ENCODE peak calls at places on chromosomes 11 and 22, in six cellular contexts. D, M, R, W, J and P are unnamed samples.

GRCh38 chr22:22446527-22446926 is 62.0 kb downstream of the ZNF280B start:
- DNase-seq in D (no peak), M (no peak), R (no peak), W (no peak), J (no peak), P (no peak)

GRCh38 chr11:65575568-65576231 is at the start of gene EHBP1L1:
- DNase-seq in D (peak), M (peak), R (no peak), W (peak), J (peak), P (no peak)

GRCh38 chr22:44538071-44538470 is 40.0 kb upstream of the RTL6 start:
- DNase-seq in D (no peak), M (peak), R (no peak), W (peak), J (peak), P (no peak)

GRCh38 chr11:66950113-66950535 is 8.1 kb downstream of the PC start:
- DNase-seq in D (peak), M (peak), R (no peak), W (peak), J (peak), P (no peak)

GRCh38 chr11:66006891-66007176 is 4.5 kb downstream of the BANF1 start:
- DNase-seq in D (no peak), M (no peak), R (no peak), W (no peak), J (no peak), P (no peak)

GRCh38 chr11:92685049-92685448 is 284.4 kb upstream of the MTNR1B start:
- DNase-seq in D (no peak), M (no peak), R (no peak), W (no peak), J (no peak), P (no peak)

GRCh38 chr11:111938687-111939160 is 1.6 kb downstream of the DIXDC1 start:
- DNase-seq in D (peak), M (peak), R (no peak), W (peak), J (peak), P (no peak)

GRCh38 chr11:108647701-108648527 is 17.0 kb upstream of the DDX10 start:
- DNase-seq in D (peak), M (peak), R (peak), W (peak), J (peak), P (peak)

GRCh38 chr11:48045536-48045935 is 65.2 kb downstream of the PTPRJ start:
- DNase-seq in D (no peak), M (no peak), R (no peak), W (no peak), J (no peak), P (no peak)

GRCh38 chr11:124961972-124962609 is 8.1 kb downstream of the CCDC15 start:
- DNase-seq in D (peak), M (peak), R (no peak), W (peak), J (peak), P (peak)

GRCh38 chr22:21734540-21735197 is 925 bp downstream of the YPEL1 start:
- DNase-seq in D (peak), M (no peak), R (no peak), W (peak), J (no peak), P (no peak)

GRCh38 chr11:29773656-29774264 is 243.1 kb downstream of the KCNA4 start:
- DNase-seq in D (no peak), M (no peak), R (no peak), W (no peak), J (no peak), P (no peak)

GRCh38 chr11:100080821-100081220 is 606.3 kb upstream of the ARHGAP42 start:
- DNase-seq in D (no peak), M (no peak), R (no peak), W (no peak), J (no peak), P (no peak)

GRCh38 chr11:18772211-18772610 is 19.4 kb downstream of the PTPN5 start:
- DNase-seq in D (no peak), M (peak), R (no peak), W (no peak), J (no peak), P (no peak)

GRCh38 chr11:116808262-116809175 is 14.6 kb downstream of the APOA4 start:
- DNase-seq in D (no peak), M (peak), R (no peak), W (peak), J (no peak), P (no peak)

GRCh38 chr11:34594603-34595002 is 26.3 kb upstream of the EHF start:
- DNase-seq in D (no peak), M (no peak), R (no peak), W (no peak), J (no peak), P (no peak)

GRCh38 chr11:111748035-111748804 is 18.0 kb downstream of the PPP2R1B start:
- DNase-seq in D (no peak), M (no peak), R (no peak), W (no peak), J (no peak), P (no peak)

GRCh38 chr22:42964994-42965699 is 49.8 kb downstream of the PACSIN2 start:
- DNase-seq in D (peak), M (peak), R (no peak), W (no peak), J (peak), P (no peak)

GRCh38 chr11:2881974-2882362 is 3.6 kb downstream of the CDKN1C start:
- DNase-seq in D (no peak), M (no peak), R (no peak), W (no peak), J (no peak), P (no peak)

GRCh38 chr11:40274017-40274416 is 1185.4 kb downstream of the LRRC4C start:
- DNase-seq in D (no peak), M (peak), R (no peak), W (no peak), J (peak), P (no peak)

GRCh38 chr11:82686211-82686610 is 47.5 kb downstream of the FAM181B start:
- DNase-seq in D (no peak), M (no peak), R (no peak), W (no peak), J (no peak), P (no peak)

GRCh38 chr11:92141159-92141558 is 83.5 kb upstream of the FAT3 start:
- DNase-seq in D (no peak), M (no peak), R (no peak), W (no peak), J (no peak), P (no peak)

GRCh38 chr11:95231126-95231880 is at the start of gene SESN3:
- DNase-seq in D (peak), M (peak), R (peak), W (peak), J (peak), P (peak)

GRCh38 chr22:17514092-17514491 is 49.2 kb upstream of the SLC25A18 start:
- DNase-seq in D (no peak), M (no peak), R (no peak), W (no peak), J (no peak), P (no peak)

GRCh38 chr11:119223856-119224255 is 17.7 kb downstream of the CBL start:
- DNase-seq in D (no peak), M (peak), R (no peak), W (peak), J (peak), P (no peak)

GRCh38 chr11:102111787-102112653 is 1.8 kb downstream of the YAP1 start:
- DNase-seq in D (no peak), M (peak), R (no peak), W (peak), J (peak), P (no peak)

GRCh38 chr11:48012051-48012391 is 31.7 kb downstream of the PTPRJ start:
- DNase-seq in D (no peak), M (no peak), R (no peak), W (no peak), J (no peak), P (no peak)

GRCh38 chr22:19595532-19595931 is 71.3 kb upstream of the CLDN5 start:
- DNase-seq in D (no peak), M (no peak), R (no peak), W (no peak), J (no peak), P (no peak)

GRCh38 chr22:43541462-43542407 is 129.9 kb downstream of the MPPED1 start:
- DNase-seq in D (peak), M (no peak), R (no peak), W (no peak), J (no peak), P (no peak)

GRCh38 chr11:9664276-9665171 is 647 bp downstream of the SWAP70 start:
- DNase-seq in D (peak), M (peak), R (no peak), W (peak), J (peak), P (no peak)

GRCh38 chr11:121451178-121451981 is 734 bp upstream of the SORL1 start:
- DNase-seq in D (no peak), M (no peak), R (no peak), W (no peak), J (no peak), P (no peak)
- H3K4me3 ChIP-seq in D (peak), M (peak), R (peak), W (peak), J (peak), P (peak)

GRCh38 chr22:23538502-23538860 is 41.6 kb downstream of the IGLL1 start:
- DNase-seq in D (no peak), M (no peak), R (no peak), W (peak), J (no peak), P (no peak)
- H2AK5ac ChIP-seq in D (no peak), M (no peak), R (peak), W (peak), J (no peak), P (no peak)

DNA sequence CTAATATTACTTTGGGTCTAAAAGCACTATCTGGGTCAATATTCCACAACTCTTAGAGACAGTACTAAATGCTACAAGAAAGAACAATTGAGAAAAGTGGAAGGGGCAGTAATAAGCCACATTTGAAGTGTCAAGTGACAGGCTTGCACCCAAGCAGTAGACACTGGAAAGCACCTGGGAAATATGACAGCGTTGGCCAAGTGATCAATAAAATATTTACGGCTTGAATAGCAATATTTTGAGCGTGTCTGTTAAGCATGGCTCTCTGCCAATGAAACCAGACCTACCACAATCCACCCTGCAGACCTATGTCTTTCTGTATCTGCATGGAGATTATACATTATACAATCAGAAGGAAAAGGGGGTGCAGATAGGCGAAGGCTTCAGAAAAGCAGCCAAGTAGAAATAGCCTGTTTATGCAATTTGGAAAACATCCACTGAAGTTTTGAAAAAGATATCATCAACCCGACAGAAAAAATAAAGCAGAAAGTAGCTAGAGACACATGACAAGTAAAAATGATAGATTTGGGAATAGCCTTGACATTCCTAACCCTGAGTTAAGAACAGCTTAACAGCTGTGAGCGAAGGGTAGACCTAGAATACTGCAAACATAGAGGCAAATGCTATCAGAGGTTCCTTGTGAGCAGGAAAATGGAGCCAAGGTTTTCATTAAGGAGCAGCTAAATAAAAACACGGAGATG is 71.4 kb downstream of the ETS1 start:
- DNase-seq in D (no peak), M (no peak), R (no peak), W (no peak), J (no peak), P (no peak)
- H3K4me3 ChIP-seq in D (no peak), M (no peak), R (no peak), W (no peak), J (peak), P (no peak)

GRCh38 chr22:24969588-24970301 is 17.2 kb downstream of the KIAA1671 start:
- DNase-seq in D (peak), M (no peak), R (no peak), W (peak), J (peak), P (no peak)

GRCh38 chr22:24972369-24972768 is 19.9 kb downstream of the KIAA1671 start:
- DNase-seq in D (no peak), M (no peak), R (no peak), W (no peak), J (no peak), P (no peak)

GRCh38 chr22:24964441-24964840 is 11.9 kb downstream of the KIAA1671 start:
- DNase-seq in D (no peak), M (no peak), R (no peak), W (peak), J (no peak), P (no peak)

GRCh38 chr22:24965822-24966626 is 13.5 kb downstream of the KIAA1671 start:
- DNase-seq in D (no peak), M (no peak), R (no peak), W (peak), J (no peak), P (no peak)

GRCh38 chr22:24968066-24968561 is 15.6 kb downstream of the KIAA1671 start:
- DNase-seq in D (peak), M (no peak), R (peak), W (peak), J (no peak), P (no peak)
- H2AK5ac ChIP-seq in D (no peak), M (no peak), R (peak), W (peak), J (no peak), P (no peak)

DNA sequence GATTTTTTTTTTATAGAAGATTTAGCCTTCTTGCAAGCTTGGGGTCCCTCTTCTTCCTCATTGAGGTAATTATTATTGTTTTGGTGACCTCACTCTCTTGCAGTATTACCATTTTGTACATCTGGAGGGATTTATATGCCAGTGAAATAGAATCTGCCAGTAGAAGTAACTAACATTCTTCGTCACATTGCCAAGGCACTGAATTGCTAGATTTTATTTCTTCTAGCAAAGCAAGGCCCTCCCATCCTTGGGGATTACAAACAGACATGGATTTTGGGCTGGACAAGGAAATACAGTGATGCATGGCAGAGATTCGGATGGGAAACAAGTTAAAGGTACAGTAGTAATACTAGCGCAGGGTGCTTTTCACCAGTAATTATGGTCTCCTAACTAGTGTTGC is 7.8 kb downstream of the ADAMTS15 start:
- DNase-seq in D (no peak), M (no peak), R (no peak), W (no peak), J (no peak), P (no peak)
- H3K4me3 ChIP-seq in D (no peak), M (no peak), R (no peak), W (no peak), J (peak), P (no peak)

GRCh38 chr22:45684752-45685359 is 13.2 kb downstream of the ATXN10 start:
- DNase-seq in D (no peak), M (no peak), R (no peak), W (no peak), J (no peak), P (no peak)
- H2AK5ac ChIP-seq in D (no peak), M (peak), R (no peak), W (no peak), J (peak), P (no peak)